ENCODE peak calls at places on chromosomes 2 and 18, in five cellular contexts. X is heart right ventricle; F is ELR; I is stimulated activated CD4-positive, alpha-beta T cell treated with anti-CD3 and anti-CD28 coated beads, Interleukin-2, amount 100 ng/mL, for 48 hours; J is astrocyte of the spinal cord. M is an unnamed sample.

GRCh38 chr2:170696948-170697347 is 18.2 kb upstream of the SP5 start:
- DNase-seq in I (no peak), J (no peak), F (no peak), X (no peak), M (no peak)

GRCh38 chr2:64405476-64406406 is 48.2 kb upstream of the LGALSL start:
- DNase-seq in X (no peak), F (peak), J (peak), I (no peak), M (no peak)

GRCh38 chr2:239611222-239611795 is 210.5 kb upstream of the HDAC4 start:
- DNase-seq in X (no peak), J (no peak), F (no peak), I (no peak), M (no peak)

GRCh38 chr18:57131782-57132181 is 15.1 kb upstream of the BOD1L2 start:
- DNase-seq in J (no peak), F (no peak), I (no peak), X (no peak), M (no peak)

GRCh38 chr2:224038049-224038829 is 847 bp downstream of the SERPINE2 start:
- DNase-seq in J (peak), X (no peak), F (peak), I (peak), M (peak)

GRCh38 chr18:45169610-45170009 is 445.7 kb upstream of the SLC14A2 start:
- DNase-seq in I (no peak), J (peak), F (peak), X (no peak), M (peak)

GRCh38 chr18:10032331-10032979 is 118.6 kb downstream of the VAPA start:
- DNase-seq in X (no peak), I (no peak), F (no peak), J (no peak), M (peak)

GRCh38 chr2:210546424-210547223 is 9.8 kb upstream of the CPS1 start:
- DNase-seq in J (no peak), I (no peak), F (no peak), X (peak), M (peak)

GRCh38 chr2:168087406-168087805 is 160.0 kb downstream of the STK39 start:
- DNase-seq in J (no peak), X (no peak), F (no peak), I (no peak), M (no peak)

GRCh38 chr18:71028285-71028762 is 739.5 kb downstream of the SOCS6 start:
- DNase-seq in J (no peak), F (no peak), I (no peak), X (no peak), M (no peak)

GRCh38 chr2:124561486-124561885 is 536.4 kb downstream of the CNTNAP5 start:
- DNase-seq in I (no peak), F (no peak), X (no peak), J (no peak), M (no peak)